ENCODE peak calls at places on chromosomes 16 and 17, in six cellular contexts. U, K, B, R, J and M are unnamed samples.

GRCh38 chr17:61477204-61477834 is 25.1 kb downstream of the TBX4 start:
- DNase-seq in U (no peak), K (no peak), B (no peak), R (no peak), J (no peak), M (no peak)

GRCh38 chr17:42817866-42818265 is 6.2 kb downstream of the BECN1 start:
- DNase-seq in U (no peak), K (no peak), B (no peak), R (peak; percentile 79), J (no peak), M (no peak)

GRCh38 chr17:68572138-68572842 is 28.9 kb downstream of the FAM20A start:
- DNase-seq in U (no peak), K (no peak), B (no peak), R (no peak), J (no peak), M (no peak)

GRCh38 chr16:76292218-76292617 is 15.0 kb downstream of the CNTNAP4 start:
- DNase-seq in U (no peak), K (no peak), B (no peak), R (no peak), J (no peak), M (no peak)

GRCh38 chr16:57028086-57028485 is 38.7 kb downstream of the NLRC5 start:
- DNase-seq in U (no peak), K (no peak), B (no peak), R (peak; percentile 16), J (no peak), M (no peak)

GRCh38 chr17:33905338-33905800 is 349.7 kb upstream of the CCL2 start:
- DNase-seq in U (no peak), K (no peak), B (no peak), R (no peak), J (no peak), M (no peak)

GRCh38 chr16:55035956-55036355 is 105.3 kb downstream of the IRX5 start:
- DNase-seq in U (no peak), K (no peak), B (no peak), R (no peak), J (no peak), M (no peak)

GRCh38 chr17:74987909-74988711 is 678 bp downstream of the CDR2L start:
- DNase-seq in U (peak; percentile 88), K (peak; percentile 74), B (peak; percentile 27), R (peak; percentile 73), J (no peak), M (peak; percentile 81)

GRCh38 chr17:73203135-73203787 is 10.4 kb downstream of the COG1 start:
- DNase-seq in U (no peak), K (no peak), B (no peak), R (no peak), J (no peak), M (peak; percentile 65)

GRCh38 chr17:27226611-27227234 is 67.2 kb upstream of the WSB1 start:
- DNase-seq in U (no peak), K (peak; percentile 73), B (no peak), R (peak; percentile 64), J (no peak), M (no peak)

GRCh38 chr16:87207965-87208364 is 109.2 kb downstream of the C16orf95 start:
- DNase-seq in U (no peak), K (no peak), B (no peak), R (no peak), J (no peak), M (no peak)

GRCh38 chr16:85403693-85404092 is 209.4 kb upstream of the GSE1 start:
- DNase-seq in U (no peak), K (peak; percentile 28), B (peak; percentile 6), R (no peak), J (no peak), M (no peak)

GRCh38 chr17:69431835-69432234 is 17.3 kb downstream of the MAP2K6 start:
- DNase-seq in U (no peak), K (no peak), B (no peak), R (no peak), J (no peak), M (no peak)

GRCh38 chr17:5438716-5439445 is at the start of gene C1QBP:
- DNase-seq in U (peak; percentile 96), K (peak; percentile 96), B (peak; percentile 90), R (peak; percentile 88), J (peak; percentile 87), M (peak; percentile 95)